ENCODE peak calls at places on chromosomes 16 and 17, in six cellular contexts. One of them, this sample, is unnamed.

GRCh38 chr17:9177212-9177611 is 155.9 kb downstream of the NTN1 start:
- DNase-seq in H9: no peak
- DNase-seq in mesendoderm: no peak
- DNase-seq in H1: no peak
- DNase-seq in mesenchymal stem cell: no peak
- DNase-seq in IMR-90: no peak
- DNase-seq in this sample: no peak

GRCh38 chr17:81621494-81622230 is 15.2 kb downstream of the NPLOC4 start:
- DNase-seq in mesendoderm: no peak
- DNase-seq in IMR-90: no peak
- DNase-seq in mesenchymal stem cell: no peak
- DNase-seq in H9: no peak
- DNase-seq in H1: no peak
- DNase-seq in this sample: no peak

GRCh38 chr16:15996432-15997109 is 47.2 kb downstream of the ABCC1 start:
- DNase-seq in H1: no peak
- DNase-seq in mesenchymal stem cell: peak; percentile 93
- DNase-seq in IMR-90: peak; percentile 93
- DNase-seq in H9: no peak
- DNase-seq in mesendoderm: peak; percentile 66
- DNase-seq in this sample: no peak

GRCh38 chr17:51869387-51869786 is 289.1 kb downstream of the CA10 start:
- DNase-seq in mesendoderm: peak; percentile 71
- DNase-seq in H9: peak; percentile 54
- DNase-seq in IMR-90: no peak
- DNase-seq in mesenchymal stem cell: peak; percentile 1
- DNase-seq in H1: no peak
- DNase-seq in this sample: peak; percentile 73

GRCh38 chr17:78045316-78045715 is 83.2 kb downstream of the TMC6 start:
- DNase-seq in IMR-90: no peak
- DNase-seq in mesenchymal stem cell: no peak
- DNase-seq in H1: no peak
- DNase-seq in H9: no peak
- DNase-seq in mesendoderm: no peak
- DNase-seq in this sample: no peak

GRCh38 chr17:57464191-57464864 is 208.0 kb downstream of the MSI2 start:
- DNase-seq in H1: no peak
- DNase-seq in mesenchymal stem cell: no peak
- DNase-seq in IMR-90: no peak
- DNase-seq in mesendoderm: no peak
- DNase-seq in H9: no peak
- DNase-seq in this sample: no peak

GRCh38 chr16:13957197-13958078 is 37.5 kb downstream of the ERCC4 start:
- DNase-seq in H9: no peak
- DNase-seq in mesenchymal stem cell: peak; percentile 99
- DNase-seq in H1: no peak
- DNase-seq in IMR-90: peak; percentile 95
- DNase-seq in mesendoderm: peak; percentile 85
- DNase-seq in this sample: peak; percentile 15

GRCh38 chr17:14211778-14212177 is 24.9 kb downstream of the CDRT15 start:
- DNase-seq in H9: peak; percentile 46
- DNase-seq in mesendoderm: no peak
- DNase-seq in H1: no peak
- DNase-seq in mesenchymal stem cell: no peak
- DNase-seq in IMR-90: no peak
- DNase-seq in this sample: no peak

GRCh38 chr16:63592852-63593251 is 1529.0 kb downstream of the CDH11 start:
- DNase-seq in mesenchymal stem cell: no peak
- DNase-seq in IMR-90: no peak
- DNase-seq in H9: no peak
- DNase-seq in mesendoderm: no peak
- DNase-seq in H1: no peak
- DNase-seq in this sample: no peak

GRCh38 chr16:11781773-11782172 is 15.3 kb downstream of the ZC3H7A start:
- DNase-seq in mesenchymal stem cell: peak; percentile 43
- DNase-seq in IMR-90: no peak
- DNase-seq in H9: no peak
- DNase-seq in H1: no peak
- DNase-seq in mesendoderm: no peak
- DNase-seq in this sample: no peak

GRCh38 chr16:56203052-56203451 is 11.8 kb downstream of the GNAO1 start:
- DNase-seq in mesenchymal stem cell: peak; percentile 19
- DNase-seq in mesendoderm: peak; percentile 84
- DNase-seq in H1: no peak
- DNase-seq in H9: peak; percentile 70
- DNase-seq in IMR-90: peak; percentile 6
- DNase-seq in this sample: no peak

GRCh38 chr16:54443839-54444238 is 157.3 kb upstream of the IRX3 start:
- DNase-seq in mesendoderm: no peak
- DNase-seq in IMR-90: no peak
- DNase-seq in H1: no peak
- DNase-seq in mesenchymal stem cell: no peak
- DNase-seq in H9: no peak
- DNase-seq in this sample: no peak
- H2BK15ac ChIP-seq in mesendoderm: no peak overlapping the region
- H2BK15ac ChIP-seq in IMR-90: no peak overlapping the region
- H2BK15ac ChIP-seq in H1: no peak overlapping the region
- H2BK15ac ChIP-seq in mesenchymal stem cell: no peak overlapping the region
- H2BK15ac ChIP-seq in H9: no peak overlapping the region
- H2BK15ac ChIP-seq in this sample: no peak overlapping the region

GRCh38 chr17:34206569-34206968 is 48.5 kb upstream of the CCL2 start:
- DNase-seq in H9: no peak
- DNase-seq in IMR-90: no peak
- DNase-seq in mesendoderm: no peak
- DNase-seq in H1: no peak
- DNase-seq in mesenchymal stem cell: no peak
- DNase-seq in this sample: no peak

GRCh38 chr17:34201767-34202166 is 53.3 kb upstream of the CCL2 start:
- DNase-seq in mesendoderm: no peak
- DNase-seq in H9: no peak
- DNase-seq in IMR-90: no peak
- DNase-seq in H1: no peak
- DNase-seq in mesenchymal stem cell: no peak
- DNase-seq in this sample: no peak

GRCh38 chr17:34205401-34205800 is 49.7 kb upstream of the CCL2 start:
- DNase-seq in H9: no peak
- DNase-seq in IMR-90: no peak
- DNase-seq in mesendoderm: no peak
- DNase-seq in H1: no peak
- DNase-seq in mesenchymal stem cell: no peak
- DNase-seq in this sample: no peak

GRCh38 chr17:34203018-34203646 is 52.0 kb upstream of the CCL2 start:
- DNase-seq in H9: no peak
- DNase-seq in mesenchymal stem cell: no peak
- DNase-seq in IMR-90: no peak
- DNase-seq in mesendoderm: no peak
- DNase-seq in H1: no peak
- DNase-seq in this sample: no peak

DNA sequence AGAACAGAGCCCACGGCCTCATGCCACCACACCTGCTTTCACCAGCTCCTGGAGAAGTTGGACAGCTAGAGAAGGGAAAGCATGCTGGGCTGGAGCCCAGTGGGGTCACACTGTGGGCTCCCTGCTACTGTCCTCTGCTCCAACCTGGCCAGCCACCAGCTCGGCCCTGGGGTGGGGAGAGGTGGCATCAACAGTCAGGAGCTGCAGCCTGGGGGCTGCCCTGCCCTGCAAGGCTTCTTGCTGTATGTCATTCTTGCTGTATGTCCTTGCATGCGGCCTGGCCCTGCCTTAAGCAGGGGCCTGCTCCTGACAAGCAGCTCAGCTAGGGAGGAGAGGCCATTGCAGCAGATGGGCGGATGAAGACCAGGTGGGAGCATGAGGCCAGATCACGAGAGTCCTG is 50.7 kb upstream of the CCL2 start:
- DNase-seq in mesendoderm: no peak
- DNase-seq in IMR-90: no peak
- DNase-seq in H9: no peak
- DNase-seq in H1: no peak
- DNase-seq in mesenchymal stem cell: no peak
- DNase-seq in this sample: no peak
- H2BK15ac ChIP-seq in mesendoderm: no peak overlapping the region
- H2BK15ac ChIP-seq in IMR-90: no peak overlapping the region
- H2BK15ac ChIP-seq in H9: no peak overlapping the region
- H2BK15ac ChIP-seq in H1: no peak overlapping the region
- H2BK15ac ChIP-seq in mesenchymal stem cell: no peak overlapping the region
- H2BK15ac ChIP-seq in this sample: no peak overlapping the region

GRCh38 chr16:4455081-4455480 is 19.3 kb downstream of the NMRAL1 start:
- DNase-seq in IMR-90: no peak
- DNase-seq in H1: no peak
- DNase-seq in H9: no peak
- DNase-seq in mesendoderm: no peak
- DNase-seq in mesenchymal stem cell: no peak
- DNase-seq in this sample: no peak
- H2BK15ac ChIP-seq in IMR-90: no peak overlapping the region
- H2BK15ac ChIP-seq in H1: no peak overlapping the region
- H2BK15ac ChIP-seq in H9: no peak overlapping the region
- H2BK15ac ChIP-seq in mesendoderm: no peak overlapping the region
- H2BK15ac ChIP-seq in mesenchymal stem cell: no peak overlapping the region
- H2BK15ac ChIP-seq in this sample: no peak overlapping the region

GRCh38 chr17:4409659-4410058 is 24.1 kb upstream of the SPNS3 start:
- DNase-seq in IMR-90: peak; percentile 18
- DNase-seq in H1: no peak
- DNase-seq in H9: no peak
- DNase-seq in mesenchymal stem cell: no peak
- DNase-seq in mesendoderm: no peak
- DNase-seq in this sample: no peak
- H2BK15ac ChIP-seq in IMR-90: no peak overlapping the region
- H2BK15ac ChIP-seq in H1: no peak overlapping the region
- H2BK15ac ChIP-seq in H9: no peak overlapping the region
- H2BK15ac ChIP-seq in mesenchymal stem cell: no peak overlapping the region
- H2BK15ac ChIP-seq in mesendoderm: no peak overlapping the region
- H2BK15ac ChIP-seq in this sample: no peak overlapping the region

GRCh38 chr16:81005644-81006471 is 827 bp downstream of the CMC2 start:
- DNase-seq in H1: no peak
- DNase-seq in mesendoderm: peak; percentile 33
- DNase-seq in H9: no peak
- DNase-seq in mesenchymal stem cell: peak; percentile 41
- DNase-seq in IMR-90: peak; percentile 23
- DNase-seq in this sample: no peak

GRCh38 chr16:81008151-81008789 is 1.3 kb downstream of the CENPN start:
- DNase-seq in H1: no peak
- DNase-seq in mesendoderm: no peak
- DNase-seq in IMR-90: no peak
- DNase-seq in mesenchymal stem cell: no peak
- DNase-seq in H9: no peak
- DNase-seq in this sample: no peak

GRCh38 chr16:81003610-81004460 is 2.9 kb downstream of the CMC2 start:
- DNase-seq in IMR-90: peak; percentile 47
- DNase-seq in mesendoderm: no peak
- DNase-seq in H1: no peak
- DNase-seq in H9: no peak
- DNase-seq in mesenchymal stem cell: peak; percentile 54
- DNase-seq in this sample: no peak

GRCh38 chr16:81004646-81005353 is 1.9 kb downstream of the CMC2 start:
- DNase-seq in mesenchymal stem cell: peak; percentile 80
- DNase-seq in mesendoderm: peak; percentile 58
- DNase-seq in IMR-90: peak; percentile 62
- DNase-seq in H9: no peak
- DNase-seq in H1: no peak
- DNase-seq in this sample: peak; percentile 29

DNA sequence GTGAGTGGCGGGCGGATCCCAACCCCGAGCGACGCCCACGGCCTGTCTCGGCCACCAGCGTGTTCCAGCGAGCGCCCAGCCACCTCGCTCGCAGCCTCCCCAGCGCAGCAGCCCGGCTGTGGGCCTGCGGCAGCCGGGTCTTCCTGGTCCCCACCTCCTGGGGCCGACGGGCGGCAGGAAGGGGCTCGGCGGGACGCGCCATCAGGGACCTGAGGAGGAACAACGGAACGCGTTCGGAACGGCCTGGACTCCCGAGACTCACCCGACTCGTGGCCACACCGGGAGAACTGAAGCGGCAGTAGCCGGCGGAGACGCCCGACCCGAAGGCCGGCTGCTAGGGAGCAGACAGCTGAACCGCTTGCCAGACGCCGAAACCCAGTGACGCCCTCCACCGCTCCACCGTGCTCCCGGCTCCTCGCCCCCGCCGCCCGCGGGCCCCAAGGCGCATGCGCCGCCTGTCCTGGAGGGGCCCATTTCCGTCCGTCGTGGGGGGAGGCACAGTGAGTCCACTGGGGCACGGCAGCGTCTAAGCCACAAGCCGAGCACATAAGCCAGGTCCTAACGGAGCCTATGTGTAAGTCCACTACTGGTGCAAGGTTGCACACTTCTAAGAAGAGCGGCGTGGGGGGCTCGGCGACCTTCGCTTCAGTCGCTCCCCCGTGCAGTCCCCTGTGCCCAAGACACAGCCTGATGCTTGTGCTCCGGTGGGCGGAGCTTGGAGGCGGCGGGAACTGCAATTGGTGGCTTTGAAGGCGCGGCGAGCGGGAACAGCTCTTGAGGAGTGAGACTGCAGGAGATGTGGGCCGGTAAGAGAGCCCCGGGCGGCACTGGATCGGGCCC is at the start of the genes CENPN and CMC2:
- DNase-seq in mesendoderm: peak; percentile 99
- DNase-seq in mesenchymal stem cell: peak; percentile 99
- DNase-seq in H9: peak; percentile 98
- DNase-seq in H1: peak; percentile 88
- DNase-seq in IMR-90: peak; percentile 99
- DNase-seq in this sample: peak; percentile 99
- H2BK15ac ChIP-seq in mesendoderm: no peak within 1 kb of the TSS
- H2BK15ac ChIP-seq in mesenchymal stem cell: peak within 1 kb of the TSS; percentile 63
- H2BK15ac ChIP-seq in H9: no peak within 1 kb of the TSS
- H2BK15ac ChIP-seq in H1: peak within 1 kb of the TSS; percentile 99
- H2BK15ac ChIP-seq in IMR-90: peak within 1 kb of the TSS; percentile 100
- H2BK15ac ChIP-seq in this sample: no peak within 1 kb of the TSS

This sample was measured in neuronal stem cell.